ENCODE peak calls at places on chromosome 15, in eight cellular contexts. Q, S, W, G, H, K, X and Y are unnamed samples.
A peak's percentile ranks its signal among the peaks of the same experiment; 100 is the strongest.

GRCh38 chr15:52120488-52120887 is 7.9 kb upstream of the BCL2L10 start:
- DNase-seq in Q (no peak), S (no peak), W (no peak), G (no peak), H (no peak), K (no peak), X (no peak), Y (no peak)

GRCh38 chr15:31434418-31435255 is 108.0 kb downstream of the KLF13 start:
- DNase-seq in Q (peak; percentile 72), S (peak; percentile 70), W (peak; percentile 91), G (peak; percentile 70), H (peak; percentile 11), K (no peak), X (peak; percentile 99), Y (peak; percentile 87)

GRCh38 chr15:57476533-57476975 is 100.2 kb downstream of the CGNL1 start:
- DNase-seq in Q (peak; percentile 32), S (peak; percentile 59), W (no peak), G (no peak), H (no peak), K (no peak), X (peak; percentile 63), Y (no peak)

GRCh38 chr15:23372284-23372683 is 17.7 kb downstream of the GOLGA8S start:
- DNase-seq in Q (no peak), S (no peak), W (no peak), G (no peak), H (peak; percentile 21), K (no peak), X (peak; percentile 74), Y (no peak)

GRCh38 chr15:25501828-25502446 is 63.1 kb upstream of the UBE3A start:
- DNase-seq in Q (peak; percentile 39), S (no peak), W (no peak), G (no peak), H (peak; percentile 82), K (no peak), X (no peak), Y (no peak)

GRCh38 chr15:101445562-101446526 is 43.7 kb downstream of the PCSK6 start:
- DNase-seq in Q (peak; percentile 18), S (no peak), W (no peak), G (peak; percentile 90), H (no peak), K (peak; percentile 47), X (peak; percentile 30), Y (no peak)

GRCh38 chr15:99467338-99467720 is 98.5 kb upstream of the MEF2A start:
- DNase-seq in Q (no peak), S (no peak), W (no peak), G (no peak), H (no peak), K (no peak), X (no peak), Y (no peak)

GRCh38 chr15:34793071-34793470 is 2.3 kb downstream of the ACTC1 start:
- DNase-seq in Q (no peak), S (no peak), W (no peak), G (no peak), H (no peak), K (no peak), X (peak; percentile 57), Y (no peak)

GRCh38 chr15:41870689-41871081 is 23.2 kb downstream of the SPTBN5 start:
- DNase-seq in Q (peak; percentile 80), S (no peak), W (no peak), G (no peak), H (no peak), K (no peak), X (peak; percentile 98), Y (no peak)

GRCh38 chr15:69719527-69719926 is 266.9 kb downstream of the RPLP1 start:
- DNase-seq in Q (no peak), S (no peak), W (peak; percentile 76), G (no peak), H (no peak), K (no peak), X (no peak), Y (peak; percentile 50)

GRCh38 chr15:93348711-93349110 is 259.7 kb upstream of the RGMA start:
- DNase-seq in Q (no peak), S (no peak), W (no peak), G (no peak), H (no peak), K (no peak), X (no peak), Y (no peak)

GRCh38 chr15:78339559-78339958 is 594 bp upstream of the CRABP1 start:
- DNase-seq in Q (no peak), S (no peak), W (no peak), G (no peak), H (peak; percentile 34), K (no peak), X (no peak), Y (no peak)

GRCh38 chr15:78338756-78339155 is 1.4 kb upstream of the CRABP1 start:
- DNase-seq in Q (no peak), S (no peak), W (no peak), G (no peak), H (no peak), K (no peak), X (no peak), Y (no peak)

GRCh38 chr15:78343431-78343830 is 3.3 kb downstream of the CRABP1 start:
- DNase-seq in Q (no peak), S (no peak), W (no peak), G (no peak), H (no peak), K (no peak), X (no peak), Y (no peak)

GRCh38 chr15:78340243-78341056 is at the start of gene CRABP1:
- DNase-seq in Q (no peak), S (no peak), W (no peak), G (no peak), H (peak; percentile 86), K (no peak), X (no peak), Y (no peak)

DNA sequence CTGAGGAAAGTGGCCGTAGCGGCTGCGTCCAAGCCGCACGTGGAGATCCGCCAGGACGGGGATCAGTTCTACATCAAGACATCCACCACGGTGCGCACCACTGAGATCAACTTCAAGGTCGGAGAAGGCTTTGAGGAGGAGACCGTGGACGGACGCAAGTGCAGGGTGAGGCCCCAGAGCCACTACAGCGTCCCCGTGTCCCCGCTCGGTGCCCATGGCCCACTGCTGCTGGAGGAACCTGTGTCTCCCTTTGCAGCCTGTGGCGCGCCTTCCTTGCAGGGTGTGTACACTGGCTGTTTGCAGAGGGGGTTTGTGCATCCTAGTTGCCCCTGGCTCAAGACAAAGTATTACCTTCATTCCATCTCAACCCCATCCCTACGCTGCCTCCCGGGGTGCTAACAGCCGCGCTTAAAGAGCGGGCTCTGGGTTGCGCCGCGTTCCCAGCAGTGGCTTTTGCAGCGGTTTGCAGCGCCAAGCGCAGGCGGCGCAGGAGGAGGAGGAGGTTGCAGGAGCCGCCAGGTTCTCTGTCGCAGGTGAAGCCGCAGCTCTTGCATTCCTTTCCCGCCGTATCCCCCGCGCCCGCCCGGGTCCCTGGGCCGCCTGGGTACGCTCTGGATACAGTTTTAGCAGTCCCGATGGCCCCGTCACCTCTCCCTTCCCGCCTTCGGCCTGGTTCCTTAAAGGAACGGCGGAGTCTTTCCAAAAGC is 1.1 kb downstream of the CRABP1 start:
- DNase-seq in Q (no peak), S (no peak), W (no peak), G (no peak), H (peak; percentile 89), K (no peak), X (no peak), Y (no peak)
- H3K27me3 ChIP-seq in Q (peaks cover 57% of the 10 kb centered on the region), S (peaks cover 45% of the 10 kb centered on the region), W (no peaks in the 10 kb centered on the region), G (peaks cover 70% of the 10 kb centered on the region), H (peaks cover 38% of the 10 kb centered on the region), K (peaks cover 75% of the 10 kb centered on the region), X (peaks cover 79% of the 10 kb centered on the region), Y (peaks cover 9% of the 10 kb centered on the region)

DNA sequence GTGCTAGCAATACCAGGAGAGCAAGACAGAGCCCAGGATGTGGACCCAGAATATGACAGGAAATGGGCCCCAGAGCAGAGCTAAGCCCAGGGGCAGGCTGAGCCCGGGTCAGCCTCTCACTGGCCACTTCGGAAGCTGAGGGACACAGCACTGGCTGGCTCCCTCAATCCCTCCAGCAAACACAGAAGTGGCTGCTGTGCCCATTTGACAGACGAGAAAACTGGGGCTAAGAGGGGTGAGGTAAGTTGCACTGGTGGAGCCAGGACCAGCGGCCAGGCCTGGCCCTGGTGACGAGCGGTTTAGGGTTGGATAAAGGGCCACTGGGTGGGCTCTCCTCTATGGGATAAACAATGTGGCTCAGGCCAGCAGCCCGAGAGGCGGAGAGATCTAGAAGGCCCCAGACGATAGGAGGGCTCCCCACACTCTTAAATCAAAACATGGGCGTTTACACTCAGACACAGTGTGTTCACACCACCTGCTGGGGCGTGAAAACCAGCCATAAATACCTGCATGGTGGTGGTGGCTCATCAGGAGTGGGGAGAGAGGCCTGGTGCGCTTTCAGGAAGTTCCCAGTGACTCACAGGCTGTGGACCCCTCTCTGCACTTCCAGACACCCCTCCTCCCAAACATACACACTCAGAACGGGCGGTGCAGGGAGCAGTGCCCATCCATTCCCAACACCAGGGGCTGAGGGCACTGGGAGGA is 12.0 kb upstream of the LINGO1 start:
- DNase-seq in Q (no peak), S (no peak), W (no peak), G (no peak), H (no peak), K (no peak), X (no peak), Y (no peak)
- H3K27me3 ChIP-seq in Q (peaks cover 2% of the 10 kb centered on the region), S (peaks cover 6% of the 10 kb centered on the region), W (no peaks in the 10 kb centered on the region), G (peaks cover 5% of the 10 kb centered on the region), H (no peaks in the 10 kb centered on the region), K (peaks cover 23% of the 10 kb centered on the region), X (peaks cover 4% of the 10 kb centered on the region), Y (no peaks in the 10 kb centered on the region)

GRCh38 chr15:76333309-76333708 is 3.3 kb upstream of the ISL2 start:
- DNase-seq in Q (no peak), S (no peak), W (no peak), G (no peak), H (no peak), K (no peak), X (no peak), Y (no peak)
- H3K27me3 ChIP-seq in Q (peaks cover 45% of the 10 kb centered on the region), S (no peaks in the 10 kb centered on the region), W (no peaks in the 10 kb centered on the region), G (peaks cover 57% of the 10 kb centered on the region), H (peaks cover 46% of the 10 kb centered on the region), K (peaks cover 79% of the 10 kb centered on the region), X (peaks cover 46% of the 10 kb centered on the region), Y (peaks cover 34% of the 10 kb centered on the region)

DNA sequence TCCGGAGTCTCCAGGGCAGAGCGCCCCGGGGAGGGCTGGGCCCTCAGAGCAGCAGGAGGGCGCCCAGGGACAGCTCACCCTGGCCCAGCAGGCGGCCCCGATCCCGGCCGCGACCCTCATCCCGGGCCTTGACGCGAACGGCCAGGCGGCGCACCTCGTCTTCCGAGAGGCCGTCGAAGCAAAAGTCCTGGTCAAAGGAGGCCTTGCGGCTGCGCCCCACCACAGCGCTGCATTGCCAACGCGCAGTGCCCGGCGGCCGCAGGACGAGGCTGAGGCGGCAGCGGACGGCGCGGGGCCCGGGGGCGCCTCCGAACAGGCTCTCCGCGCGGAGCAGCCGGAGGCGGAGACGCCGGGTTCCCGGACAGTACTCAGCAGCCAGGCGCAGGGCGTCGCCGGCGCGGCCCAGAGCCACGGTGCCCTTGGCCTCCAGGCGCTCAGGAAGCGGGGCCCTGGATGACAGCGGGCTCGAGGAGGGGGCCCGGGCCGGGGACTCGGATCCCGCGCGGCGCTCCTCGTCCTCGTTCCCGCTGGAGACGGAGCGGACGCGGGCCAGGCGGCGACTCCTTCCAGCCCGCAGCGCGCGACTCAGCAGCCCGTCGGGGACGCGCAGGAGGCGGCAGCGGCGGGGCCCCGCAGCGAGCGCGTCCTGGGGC is 1.1 kb downstream of the C2CD4B start:
- DNase-seq in Q (no peak), S (no peak), W (no peak), G (no peak), H (peak; percentile 68), K (no peak), X (peak; percentile 47), Y (no peak)
- H3K27me3 ChIP-seq in Q (peaks cover 30% of the 10 kb centered on the region), S (peaks cover 19% of the 10 kb centered on the region), W (no peaks in the 10 kb centered on the region), G (peaks cover 52% of the 10 kb centered on the region), H (peaks cover 57% of the 10 kb centered on the region), K (peaks cover 76% of the 10 kb centered on the region), X (peaks cover 81% of the 10 kb centered on the region), Y (peaks cover 12% of the 10 kb centered on the region)

GRCh38 chr15:66039117-66039860 is 170.0 kb downstream of the RAB11A start:
- DNase-seq in Q (no peak), S (no peak), W (no peak), G (no peak), H (peak; percentile 67), K (no peak), X (no peak), Y (no peak)
- H3K27me3 ChIP-seq in Q (peaks cover 30% of the 10 kb centered on the region), S (peaks cover 22% of the 10 kb centered on the region), W (no peaks in the 10 kb centered on the region), G (peaks cover 11% of the 10 kb centered on the region), H (no peaks in the 10 kb centered on the region), K (peaks cover 68% of the 10 kb centered on the region), X (peaks cover 40% of the 10 kb centered on the region), Y (no peaks in the 10 kb centered on the region)